ENCODE peak calls at places on chromosomes 3 and 15, in four cellular contexts. One of them, this sample, is unnamed.

GRCh38 chr3:116302087-116302747 is 143.1 kb downstream of the LSAMP start:
- DNase-seq in stimulated activated CD4-positive, alpha-beta T cell treated with anti-CD3 and anti-CD28 coated beads, Interleukin-12 subunit alpha, Interleukin-12 subunit beta, amount 100 ng/mL, for 4 hours: no peak
- DNase-seq in hypothalamus: no peak
- DNase-seq in A172: no peak
- DNase-seq in this sample: no peak

GRCh38 chr3:77869423-77869822 is 829.5 kb downstream of the ROBO2 start:
- DNase-seq in stimulated activated CD4-positive, alpha-beta T cell treated with anti-CD3 and anti-CD28 coated beads, Interleukin-12 subunit alpha, Interleukin-12 subunit beta, amount 100 ng/mL, for 4 hours: no peak
- DNase-seq in hypothalamus: no peak
- DNase-seq in A172: no peak
- DNase-seq in this sample: no peak

GRCh38 chr3:174168026-174168425 is 691.1 kb upstream of the NAALADL2 start:
- DNase-seq in hypothalamus: no peak
- DNase-seq in A172: no peak
- DNase-seq in stimulated activated CD4-positive, alpha-beta T cell treated with anti-CD3 and anti-CD28 coated beads, Interleukin-12 subunit alpha, Interleukin-12 subunit beta, amount 100 ng/mL, for 4 hours: no peak
- DNase-seq in this sample: no peak

GRCh38 chr3:111747490-111747889 is 111.6 kb upstream of the PHLDB2 start:
- DNase-seq in A172: peak
- DNase-seq in hypothalamus: no peak
- DNase-seq in stimulated activated CD4-positive, alpha-beta T cell treated with anti-CD3 and anti-CD28 coated beads, Interleukin-12 subunit alpha, Interleukin-12 subunit beta, amount 100 ng/mL, for 4 hours: no peak
- DNase-seq in this sample: no peak

GRCh38 chr15:56353119-56353518 is 12.1 kb upstream of the TEX9 start:
- DNase-seq in A172: no peak
- DNase-seq in hypothalamus: no peak
- DNase-seq in stimulated activated CD4-positive, alpha-beta T cell treated with anti-CD3 and anti-CD28 coated beads, Interleukin-12 subunit alpha, Interleukin-12 subunit beta, amount 100 ng/mL, for 4 hours: no peak
- DNase-seq in this sample: no peak

GRCh38 chr3:149816986-149817385 is 4.0 kb downstream of the RNF13 start:
- DNase-seq in A172: no peak
- DNase-seq in hypothalamus: no peak
- DNase-seq in stimulated activated CD4-positive, alpha-beta T cell treated with anti-CD3 and anti-CD28 coated beads, Interleukin-12 subunit alpha, Interleukin-12 subunit beta, amount 100 ng/mL, for 4 hours: no peak
- DNase-seq in this sample: peak

GRCh38 chr3:139746481-139746880 is 68.7 kb upstream of the NMNAT3 start:
- DNase-seq in stimulated activated CD4-positive, alpha-beta T cell treated with anti-CD3 and anti-CD28 coated beads, Interleukin-12 subunit alpha, Interleukin-12 subunit beta, amount 100 ng/mL, for 4 hours: no peak
- DNase-seq in hypothalamus: no peak
- DNase-seq in A172: no peak
- DNase-seq in this sample: no peak

GRCh38 chr3:14144423-14145075 is 19.7 kb downstream of the TMEM43 start:
- DNase-seq in stimulated activated CD4-positive, alpha-beta T cell treated with anti-CD3 and anti-CD28 coated beads, Interleukin-12 subunit alpha, Interleukin-12 subunit beta, amount 100 ng/mL, for 4 hours: peak
- DNase-seq in A172: peak
- DNase-seq in hypothalamus: no peak
- DNase-seq in this sample: peak

GRCh38 chr3:99901200-99901926 is 83.7 kb downstream of the CMSS1 start:
- DNase-seq in stimulated activated CD4-positive, alpha-beta T cell treated with anti-CD3 and anti-CD28 coated beads, Interleukin-12 subunit alpha, Interleukin-12 subunit beta, amount 100 ng/mL, for 4 hours: no peak
- DNase-seq in hypothalamus: no peak
- DNase-seq in A172: peak
- DNase-seq in this sample: peak

GRCh38 chr3:172167892-172168648 is 128.7 kb downstream of the FNDC3B start:
- DNase-seq in A172: no peak
- DNase-seq in stimulated activated CD4-positive, alpha-beta T cell treated with anti-CD3 and anti-CD28 coated beads, Interleukin-12 subunit alpha, Interleukin-12 subunit beta, amount 100 ng/mL, for 4 hours: no peak
- DNase-seq in hypothalamus: no peak
- DNase-seq in this sample: no peak

GRCh38 chr3:161489390-161489789 is 7.2 kb upstream of the OTOL1 start:
- DNase-seq in A172: no peak
- DNase-seq in hypothalamus: no peak
- DNase-seq in stimulated activated CD4-positive, alpha-beta T cell treated with anti-CD3 and anti-CD28 coated beads, Interleukin-12 subunit alpha, Interleukin-12 subunit beta, amount 100 ng/mL, for 4 hours: no peak
- DNase-seq in this sample: no peak

GRCh38 chr3:197337214-197337613 is 38.8 kb upstream of the DLG1 start:
- DNase-seq in stimulated activated CD4-positive, alpha-beta T cell treated with anti-CD3 and anti-CD28 coated beads, Interleukin-12 subunit alpha, Interleukin-12 subunit beta, amount 100 ng/mL, for 4 hours: no peak
- DNase-seq in A172: no peak
- DNase-seq in hypothalamus: no peak
- DNase-seq in this sample: no peak

GRCh38 chr15:50890751-50891150 is 17.7 kb upstream of the AP4E1 start:
- DNase-seq in A172: peak
- DNase-seq in stimulated activated CD4-positive, alpha-beta T cell treated with anti-CD3 and anti-CD28 coated beads, Interleukin-12 subunit alpha, Interleukin-12 subunit beta, amount 100 ng/mL, for 4 hours: no peak
- DNase-seq in hypothalamus: no peak
- DNase-seq in this sample: no peak

GRCh38 chr3:140292684-140293083 is 357.7 kb downstream of the CLSTN2 start:
- DNase-seq in A172: peak
- DNase-seq in hypothalamus: no peak
- DNase-seq in stimulated activated CD4-positive, alpha-beta T cell treated with anti-CD3 and anti-CD28 coated beads, Interleukin-12 subunit alpha, Interleukin-12 subunit beta, amount 100 ng/mL, for 4 hours: no peak
- DNase-seq in this sample: peak

GRCh38 chr3:132253262-132253878 is 63.8 kb upstream of the ACP3 start:
- DNase-seq in hypothalamus: no peak
- DNase-seq in A172: peak
- DNase-seq in stimulated activated CD4-positive, alpha-beta T cell treated with anti-CD3 and anti-CD28 coated beads, Interleukin-12 subunit alpha, Interleukin-12 subunit beta, amount 100 ng/mL, for 4 hours: no peak
- DNase-seq in this sample: peak

GRCh38 chr15:43974852-43975251 is 148.1 kb downstream of the WDR76 start:
- DNase-seq in A172: no peak
- DNase-seq in stimulated activated CD4-positive, alpha-beta T cell treated with anti-CD3 and anti-CD28 coated beads, Interleukin-12 subunit alpha, Interleukin-12 subunit beta, amount 100 ng/mL, for 4 hours: no peak
- DNase-seq in hypothalamus: no peak
- DNase-seq in this sample: no peak

GRCh38 chr15:31214864-31215489 is 111.7 kb upstream of the KLF13 start:
- DNase-seq in A172: no peak
- DNase-seq in hypothalamus: no peak
- DNase-seq in stimulated activated CD4-positive, alpha-beta T cell treated with anti-CD3 and anti-CD28 coated beads, Interleukin-12 subunit alpha, Interleukin-12 subunit beta, amount 100 ng/mL, for 4 hours: no peak
- DNase-seq in this sample: peak

GRCh38 chr3:195178124-195178910 is 92.6 kb downstream of the XXYLT1 start:
- DNase-seq in hypothalamus: no peak
- DNase-seq in A172: no peak
- DNase-seq in stimulated activated CD4-positive, alpha-beta T cell treated with anti-CD3 and anti-CD28 coated beads, Interleukin-12 subunit alpha, Interleukin-12 subunit beta, amount 100 ng/mL, for 4 hours: no peak
- DNase-seq in this sample: no peak

This sample was measured in RPMI7951.